ENCODE peak calls at places on chromosomes 16 and 17, in eight cellular contexts. One of them, this sample, is unnamed.

GRCh38 chr17:28133562-28133970 is 91.1 kb downstream of the NLK start:
- DNase-seq in Panc1: no peak
- DNase-seq in K562: no peak
- DNase-seq in A549: no peak
- DNase-seq in HL-60: no peak
- DNase-seq in SK-N-SH: no peak
- DNase-seq in HCT116: no peak
- DNase-seq in GM12878: no peak
- DNase-seq in this sample: no peak

GRCh38 chr17:65931246-65932149 is 260.4 kb downstream of the CEP112 start:
- DNase-seq in Panc1: no peak
- DNase-seq in K562: no peak
- DNase-seq in A549: no peak
- DNase-seq in HL-60: no peak
- DNase-seq in SK-N-SH: no peak
- DNase-seq in HCT116: no peak
- DNase-seq in GM12878: no peak
- DNase-seq in this sample: no peak

GRCh38 chr16:1781758-1782407 is 488 bp downstream of the SPSB3 start:
- DNase-seq in Panc1: no peak
- DNase-seq in K562: peak; percentile 35
- DNase-seq in A549: peak; percentile 35
- DNase-seq in HL-60: peak; percentile 60
- DNase-seq in SK-N-SH: peak; percentile 70
- DNase-seq in HCT116: no peak
- DNase-seq in GM12878: no peak
- DNase-seq in this sample: peak; percentile 63

GRCh38 chr17:50758524-50758923 is 8.8 kb downstream of the ANKRD40CL start:
- DNase-seq in Panc1: no peak
- DNase-seq in K562: no peak
- DNase-seq in A549: no peak
- DNase-seq in HL-60: no peak
- DNase-seq in SK-N-SH: no peak
- DNase-seq in HCT116: no peak
- DNase-seq in GM12878: no peak
- DNase-seq in this sample: no peak

GRCh38 chr17:37067555-37068111 is 118.9 kb downstream of the AATF start:
- DNase-seq in Panc1: peak; percentile 27
- DNase-seq in K562: peak; percentile 51
- DNase-seq in A549: peak; percentile 91
- DNase-seq in HL-60: no peak
- DNase-seq in SK-N-SH: peak; percentile 44
- DNase-seq in HCT116: peak; percentile 69
- DNase-seq in GM12878: no peak
- DNase-seq in this sample: peak; percentile 42

GRCh38 chr17:38455288-38455915 is 27.1 kb downstream of the ARHGAP23 start:
- DNase-seq in Panc1: no peak
- DNase-seq in K562: no peak
- DNase-seq in A549: peak; percentile 4
- DNase-seq in HL-60: no peak
- DNase-seq in SK-N-SH: peak; percentile 67
- DNase-seq in HCT116: no peak
- DNase-seq in GM12878: no peak
- DNase-seq in this sample: peak; percentile 57

GRCh38 chr16:50747206-50747956 is 5.5 kb downstream of the CYLD start:
- DNase-seq in Panc1: no peak
- DNase-seq in K562: no peak
- DNase-seq in A549: no peak
- DNase-seq in HL-60: peak; percentile 45
- DNase-seq in SK-N-SH: peak; percentile 30
- DNase-seq in HCT116: peak; percentile 15
- DNase-seq in GM12878: peak; percentile 57
- DNase-seq in this sample: peak; percentile 33

GRCh38 chr16:11315499-11315898 is 29.8 kb upstream of the RMI2 start:
- DNase-seq in Panc1: no peak
- DNase-seq in K562: no peak
- DNase-seq in A549: no peak
- DNase-seq in HL-60: no peak
- DNase-seq in SK-N-SH: no peak
- DNase-seq in HCT116: no peak
- DNase-seq in GM12878: no peak
- DNase-seq in this sample: peak; percentile 100

GRCh38 chr16:54976651-54977200 is 46.1 kb downstream of the IRX5 start:
- DNase-seq in Panc1: no peak
- DNase-seq in K562: no peak
- DNase-seq in A549: no peak
- DNase-seq in HL-60: no peak
- DNase-seq in SK-N-SH: no peak
- DNase-seq in HCT116: no peak
- DNase-seq in GM12878: no peak
- DNase-seq in this sample: no peak

GRCh38 chr17:79160980-79161621 is 86.5 kb downstream of the ENGASE start:
- DNase-seq in Panc1: no peak
- DNase-seq in K562: peak; percentile 8
- DNase-seq in A549: no peak
- DNase-seq in HL-60: peak; percentile 48
- DNase-seq in SK-N-SH: no peak
- DNase-seq in HCT116: no peak
- DNase-seq in GM12878: no peak
- DNase-seq in this sample: peak; percentile 43

GRCh38 chr16:19706846-19707245 is 11.2 kb downstream of the KNOP1 start:
- DNase-seq in Panc1: no peak
- DNase-seq in K562: no peak
- DNase-seq in A549: no peak
- DNase-seq in HL-60: no peak
- DNase-seq in SK-N-SH: no peak
- DNase-seq in HCT116: no peak
- DNase-seq in GM12878: no peak
- DNase-seq in this sample: no peak

GRCh38 chr17:79053251-79053925 is 21.2 kb upstream of the ENGASE start:
- DNase-seq in Panc1: no peak
- DNase-seq in K562: no peak
- DNase-seq in A549: no peak
- DNase-seq in HL-60: no peak
- DNase-seq in SK-N-SH: no peak
- DNase-seq in HCT116: no peak
- DNase-seq in GM12878: no peak
- DNase-seq in this sample: no peak

GRCh38 chr17:55456307-55457240 is 34.9 kb upstream of the MMD start:
- DNase-seq in Panc1: no peak
- DNase-seq in K562: no peak
- DNase-seq in A549: no peak
- DNase-seq in HL-60: no peak
- DNase-seq in SK-N-SH: no peak
- DNase-seq in HCT116: no peak
- DNase-seq in GM12878: no peak
- DNase-seq in this sample: no peak

GRCh38 chr16:69316595-69317034 is 5.5 kb downstream of the VPS4A start:
- DNase-seq in Panc1: no peak
- DNase-seq in K562: no peak
- DNase-seq in A549: no peak
- DNase-seq in HL-60: no peak
- DNase-seq in SK-N-SH: no peak
- DNase-seq in HCT116: no peak
- DNase-seq in GM12878: no peak
- DNase-seq in this sample: no peak

GRCh38 chr17:45016823-45017222 is 34.6 kb downstream of the DCAKD start:
- DNase-seq in Panc1: no peak
- DNase-seq in K562: peak; percentile 61
- DNase-seq in A549: peak; percentile 43
- DNase-seq in HL-60: peak; percentile 16
- DNase-seq in SK-N-SH: no peak
- DNase-seq in HCT116: no peak
- DNase-seq in GM12878: no peak
- DNase-seq in this sample: peak; percentile 74

GRCh38 chr17:58354541-58355216 is 2.7 kb upstream of the SUPT4H1 start:
- DNase-seq in Panc1: no peak
- DNase-seq in K562: no peak
- DNase-seq in A549: no peak
- DNase-seq in HL-60: no peak
- DNase-seq in SK-N-SH: no peak
- DNase-seq in HCT116: no peak
- DNase-seq in GM12878: no peak
- DNase-seq in this sample: no peak

GRCh38 chr17:33322063-33322462 is 29.0 kb upstream of the ASIC2 start:
- DNase-seq in Panc1: no peak
- DNase-seq in K562: no peak
- DNase-seq in A549: no peak
- DNase-seq in HL-60: no peak
- DNase-seq in SK-N-SH: no peak
- DNase-seq in HCT116: no peak
- DNase-seq in GM12878: no peak
- DNase-seq in this sample: no peak

GRCh38 chr16:15494231-15494630 is 59.8 kb downstream of the BMERB1 start:
- DNase-seq in Panc1: peak; percentile 79
- DNase-seq in K562: peak; percentile 33
- DNase-seq in A549: no peak
- DNase-seq in HL-60: no peak
- DNase-seq in SK-N-SH: no peak
- DNase-seq in HCT116: peak; percentile 92
- DNase-seq in GM12878: no peak
- DNase-seq in this sample: no peak

GRCh38 chr17:4499431-4500187 is 928 bp downstream of the SPNS2 start:
- DNase-seq in Panc1: no peak
- DNase-seq in K562: no peak
- DNase-seq in A549: peak; percentile 38
- DNase-seq in HL-60: peak; percentile 69
- DNase-seq in SK-N-SH: peak; percentile 75
- DNase-seq in HCT116: no peak
- DNase-seq in GM12878: no peak
- DNase-seq in this sample: peak; percentile 66

GRCh38 chr17:44935116-44935515 is 12.5 kb downstream of the KIF18B start:
- DNase-seq in Panc1: no peak
- DNase-seq in K562: no peak
- DNase-seq in A549: no peak
- DNase-seq in HL-60: no peak
- DNase-seq in SK-N-SH: peak; percentile 21
- DNase-seq in HCT116: no peak
- DNase-seq in GM12878: no peak
- DNase-seq in this sample: no peak

GRCh38 chr17:68640601-68641000 is 39.4 kb upstream of the FAM20A start:
- DNase-seq in Panc1: no peak
- DNase-seq in K562: no peak
- DNase-seq in A549: no peak
- DNase-seq in HL-60: no peak
- DNase-seq in SK-N-SH: no peak
- DNase-seq in HCT116: no peak
- DNase-seq in GM12878: no peak
- DNase-seq in this sample: no peak

GRCh38 chr16:4512473-4512872 is 26.1 kb downstream of the CDIP1 start:
- DNase-seq in Panc1: no peak
- DNase-seq in K562: no peak
- DNase-seq in A549: no peak
- DNase-seq in HL-60: no peak
- DNase-seq in SK-N-SH: no peak
- DNase-seq in HCT116: no peak
- DNase-seq in GM12878: no peak
- DNase-seq in this sample: no peak

GRCh38 chr16:4510131-4510530 is 28.4 kb downstream of the CDIP1 start:
- DNase-seq in Panc1: no peak
- DNase-seq in K562: no peak
- DNase-seq in A549: no peak
- DNase-seq in HL-60: no peak
- DNase-seq in SK-N-SH: no peak
- DNase-seq in HCT116: no peak
- DNase-seq in GM12878: no peak
- DNase-seq in this sample: no peak

GRCh38 chr16:4513086-4513860 is 25.3 kb downstream of the CDIP1 start:
- DNase-seq in Panc1: no peak
- DNase-seq in K562: no peak
- DNase-seq in A549: no peak
- DNase-seq in HL-60: no peak
- DNase-seq in SK-N-SH: no peak
- DNase-seq in HCT116: no peak
- DNase-seq in GM12878: no peak
- DNase-seq in this sample: no peak

GRCh38 chr16:4510747-4511426 is 27.7 kb downstream of the CDIP1 start:
- DNase-seq in Panc1: no peak
- DNase-seq in K562: no peak
- DNase-seq in A549: no peak
- DNase-seq in HL-60: peak; percentile 68
- DNase-seq in SK-N-SH: no peak
- DNase-seq in HCT116: no peak
- DNase-seq in GM12878: no peak
- DNase-seq in this sample: no peak

GRCh38 chr16:4511441-4512082 is 27.0 kb downstream of the CDIP1 start:
- DNase-seq in Panc1: no peak
- DNase-seq in K562: peak; percentile 43
- DNase-seq in A549: peak; percentile 80
- DNase-seq in HL-60: peak; percentile 65
- DNase-seq in SK-N-SH: peak; percentile 77
- DNase-seq in HCT116: no peak
- DNase-seq in GM12878: no peak
- DNase-seq in this sample: peak; percentile 89
- TF ChIP-seq REST in Panc1: no peak
- TF ChIP-seq REST in K562: no peak
- TF ChIP-seq REST in A549: no peak
- TF ChIP-seq REST in HL-60: no peak
- TF ChIP-seq REST in SK-N-SH: no peak
- TF ChIP-seq REST in HCT116: no peak
- TF ChIP-seq REST in GM12878: no peak
- TF ChIP-seq REST in this sample: no peak

GRCh38 chr16:88905563-88905962 is 39.1 kb upstream of the PABPN1L start:
- DNase-seq in Panc1: no peak
- DNase-seq in K562: peak; percentile 79
- DNase-seq in A549: peak; percentile 32
- DNase-seq in HL-60: no peak
- DNase-seq in SK-N-SH: peak; percentile 83
- DNase-seq in HCT116: no peak
- DNase-seq in GM12878: no peak
- DNase-seq in this sample: peak; percentile 81
- TF ChIP-seq REST in Panc1: no peak
- TF ChIP-seq REST in K562: no peak
- TF ChIP-seq REST in A549: no peak
- TF ChIP-seq REST in HL-60: no peak
- TF ChIP-seq REST in SK-N-SH: no peak
- TF ChIP-seq REST in HCT116: no peak
- TF ChIP-seq REST in GM12878: no peak
- TF ChIP-seq REST in this sample: no peak

GRCh38 chr16:82987767-82988166 is 361.0 kb downstream of the CDH13 start:
- DNase-seq in Panc1: no peak
- DNase-seq in K562: no peak
- DNase-seq in A549: no peak
- DNase-seq in HL-60: no peak
- DNase-seq in SK-N-SH: no peak
- DNase-seq in HCT116: no peak
- DNase-seq in GM12878: no peak
- DNase-seq in this sample: no peak
- TF ChIP-seq REST in Panc1: no peak
- TF ChIP-seq REST in K562: no peak
- TF ChIP-seq REST in A549: no peak
- TF ChIP-seq REST in HL-60: no peak
- TF ChIP-seq REST in SK-N-SH: no peak
- TF ChIP-seq REST in HCT116: no peak
- TF ChIP-seq REST in GM12878: no peak
- TF ChIP-seq REST in this sample: no peak

DNA sequence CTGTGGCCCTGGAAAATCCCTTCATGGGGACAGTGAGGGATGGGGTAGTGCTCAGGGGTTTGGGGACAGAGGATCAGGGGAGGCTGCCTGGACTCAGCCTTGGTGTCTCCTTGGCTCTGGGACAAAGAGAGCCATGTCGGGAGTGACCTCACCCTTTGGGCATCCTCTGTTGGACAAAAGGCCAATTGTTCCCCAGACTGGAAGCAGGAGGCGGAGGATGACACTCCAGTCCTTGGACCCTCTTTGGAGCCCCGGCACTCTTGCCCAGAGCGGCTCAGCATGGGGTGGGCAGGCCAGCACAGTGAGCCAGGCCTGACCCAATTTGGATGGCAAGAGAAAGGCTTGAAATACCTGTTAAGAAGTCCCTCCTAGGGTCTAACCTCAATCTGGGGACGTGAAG is 39.4 kb upstream of the PHB1 start:
- DNase-seq in Panc1: no peak
- DNase-seq in K562: no peak
- DNase-seq in A549: no peak
- DNase-seq in HL-60: no peak
- DNase-seq in SK-N-SH: no peak
- DNase-seq in HCT116: peak; percentile 27
- DNase-seq in GM12878: no peak
- DNase-seq in this sample: no peak
- TF ChIP-seq REST in Panc1: no peak
- TF ChIP-seq REST in K562: no peak
- TF ChIP-seq REST in A549: no peak
- TF ChIP-seq REST in HL-60: no peak
- TF ChIP-seq REST in SK-N-SH: no peak
- TF ChIP-seq REST in HCT116: no peak
- TF ChIP-seq REST in GM12878: no peak
- TF ChIP-seq REST in this sample: no peak